ENCODE peak calls at places on chromosomes 13 and 19, in ten cellular contexts. N, M, O, Q, L, U, F, T, B and Z are unnamed samples.

GRCh38 chr13:102817907-102818306 is 19.0 kb downstream of the BIVM start:
- DNase-seq in N (no peak), M (no peak), O (no peak), Q (no peak), L (no peak), U (no peak), F (no peak), T (no peak), B (no peak), Z (no peak)

GRCh38 chr19:37572203-37572602 is 22.4 kb downstream of the ZNF571 start:
- DNase-seq in N (no peak), M (peak), O (no peak), Q (no peak), L (no peak), U (peak), F (no peak), T (no peak), B (no peak), Z (no peak)

GRCh38 chr19:16377521-16377920 is 52.9 kb downstream of the KLF2 start:
- DNase-seq in N (no peak), M (no peak), O (no peak), Q (no peak), L (no peak), U (no peak), F (no peak), T (no peak), B (no peak), Z (no peak)

GRCh38 chr13:112983428-112984196 is 14.6 kb downstream of the MCF2L start:
- DNase-seq in N (no peak), M (no peak), O (no peak), Q (no peak), L (no peak), U (no peak), F (no peak), T (no peak), B (no peak), Z (no peak)

GRCh38 chr13:80523134-80523533 is 182.2 kb upstream of the SPRY2 start:
- DNase-seq in N (no peak), M (no peak), O (no peak), Q (no peak), L (no peak), U (no peak), F (no peak), T (no peak), B (no peak), Z (no peak)

GRCh38 chr13:98485561-98485960 is 91.3 kb downstream of the STK24 start:
- DNase-seq in N (no peak), M (no peak), O (no peak), Q (no peak), L (no peak), U (no peak), F (no peak), T (no peak), B (no peak), Z (no peak)

GRCh38 chr13:95643471-95643813 is 1.1 kb downstream of the DZIP1 start:
- DNase-seq in N (no peak), M (no peak), O (no peak), Q (no peak), L (no peak), U (peak), F (no peak), T (no peak), B (no peak), Z (no peak)

GRCh38 chr13:61277088-61277487 is 138.6 kb downstream of the PCDH20 start:
- DNase-seq in N (no peak), M (no peak), O (no peak), Q (no peak), L (no peak), U (no peak), F (no peak), T (no peak), B (no peak), Z (no peak)

GRCh38 chr13:34294483-34295129 is 476.7 kb downstream of the RFC3 start:
- DNase-seq in N (no peak), M (peak), O (no peak), Q (no peak), L (no peak), U (no peak), F (no peak), T (no peak), B (no peak), Z (no peak)

GRCh38 chr19:695350-695949 is at the start of gene PRSS57:
- DNase-seq in N (no peak), M (no peak), O (no peak), Q (no peak), L (no peak), U (no peak), F (no peak), T (no peak), B (no peak), Z (no peak)

GRCh38 chr19:34772697-34773554 is at the start of gene ZNF599:
- DNase-seq in N (peak), M (peak), O (peak), Q (peak), L (peak), U (peak), F (peak), T (peak), B (peak), Z (peak)

GRCh38 chr13:45249662-45250061 is 48.8 kb upstream of the KCTD4 start:
- DNase-seq in N (no peak), M (no peak), O (no peak), Q (no peak), L (no peak), U (no peak), F (no peak), T (no peak), B (no peak), Z (no peak)

GRCh38 chr13:94210826-94211225 is 268.7 kb downstream of the DCT start:
- DNase-seq in N (no peak), M (no peak), O (no peak), Q (no peak), L (no peak), U (no peak), F (no peak), T (no peak), B (no peak), Z (no peak)

GRCh38 chr19:38395381-38396127 is 7.1 kb downstream of the SPRED3 start:
- DNase-seq in N (no peak), M (no peak), O (no peak), Q (no peak), L (no peak), U (no peak), F (no peak), T (peak), B (no peak), Z (no peak)

GRCh38 chr19:43596842-43597461 is 557 bp downstream of the ZNF576 start:
- DNase-seq in N (no peak), M (no peak), O (no peak), Q (no peak), L (no peak), U (no peak), F (no peak), T (no peak), B (no peak), Z (no peak)

GRCh38 chr13:34993470-34993869 is 51.4 kb downstream of the NBEA start:
- DNase-seq in N (no peak), M (no peak), O (no peak), Q (no peak), L (no peak), U (peak), F (no peak), T (no peak), B (no peak), Z (no peak)

GRCh38 chr19:2922987-2923386 is 21.8 kb downstream of the ZNF77 start:
- DNase-seq in N (no peak), M (no peak), O (no peak), Q (no peak), L (no peak), U (no peak), F (no peak), T (no peak), B (no peak), Z (no peak)